ENCODE peak calls at places on chromosomes 16 and 17, in six cellular contexts. D is A549, L is Panc1, T is K562, G is HepG2, P is HCT116. K is an unnamed sample.
A peak's percentile ranks its signal among the peaks of the same experiment; 100 is the strongest.

GRCh38 chr17:78568494-78569115 is 8.6 kb downstream of the DNAH17 start:
- DNase-seq in G (peak; percentile 54), D (no peak), L (no peak), T (peak; percentile 40), P (no peak), K (no peak)

GRCh38 chr16:56298948-56299602 is 107.8 kb downstream of the GNAO1 start:
- DNase-seq in G (no peak), T (no peak), P (no peak), L (no peak), D (no peak), K (no peak)

GRCh38 chr16:22322021-22322471 is 24.8 kb downstream of the POLR3E start:
- DNase-seq in L (no peak), G (no peak), P (no peak), D (no peak), T (no peak), K (no peak)

GRCh38 chr17:16486373-16487250 is 5.4 kb downstream of the LRRC75A start:
- DNase-seq in P (no peak), G (no peak), L (no peak), T (no peak), D (no peak), K (peak; percentile 84)

GRCh38 chr16:66382171-66382965 is 15.9 kb downstream of the CDH5 start:
- DNase-seq in D (peak; percentile 47), T (no peak), L (peak; percentile 28), G (no peak), P (no peak), K (no peak)

GRCh38 chr16:56245197-56245596 is 53.9 kb downstream of the GNAO1 start:
- DNase-seq in D (no peak), G (no peak), P (no peak), L (no peak), T (no peak), K (no peak)

GRCh38 chr17:44794699-44795413 is 35.2 kb downstream of the GJC1 start:
- DNase-seq in G (no peak), T (peak; percentile 44), P (peak; percentile 73), D (peak; percentile 56), L (peak; percentile 92), K (no peak)

GRCh38 chr17:46832945-46833839 is 14.7 kb upstream of the WNT3 start:
- DNase-seq in G (peak; percentile 57), D (no peak), L (no peak), P (no peak), T (peak; percentile 40), K (no peak)

GRCh38 chr16:84614075-84614474 is 3.8 kb downstream of the COTL1 start:
- DNase-seq in G (no peak), D (no peak), L (no peak), P (no peak), T (no peak), K (no peak)

GRCh38 chr17:44257815-44258750 is 9.9 kb downstream of the SLC4A1 start:
- DNase-seq in G (no peak), T (no peak), P (no peak), L (no peak), D (no peak), K (no peak)

GRCh38 chr17:39754161-39754957 is 16.6 kb downstream of the GRB7 start:
- DNase-seq in D (peak; percentile 95), T (peak; percentile 84), P (peak; percentile 73), L (peak; percentile 35), G (peak; percentile 87), K (peak; percentile 74)

GRCh38 chr17:1493291-1493980 is 950 bp upstream of the MYO1C start:
- DNase-seq in D (no peak), L (no peak), G (no peak), T (no peak), P (no peak), K (no peak)

GRCh38 chr16:31355701-31356100 is 725 bp downstream of the ITGAX start:
- DNase-seq in D (no peak), P (no peak), G (no peak), T (no peak), L (no peak), K (no peak)

GRCh38 chr16:61098505-61098904 is 937.7 kb downstream of the CDH8 start:
- DNase-seq in L (no peak), D (no peak), G (no peak), P (no peak), T (no peak), K (no peak)

GRCh38 chr17:76816590-76817135 is 51.5 kb upstream of the MGAT5B start:
- DNase-seq in T (peak; percentile 69), L (peak; percentile 24), G (peak; percentile 44), P (peak; percentile 63), D (peak; percentile 85), K (peak; percentile 88)

GRCh38 chr17:8911205-8911604 is 43.7 kb upstream of the PIK3R6 start:
- DNase-seq in G (no peak), P (no peak), D (no peak), L (no peak), T (no peak), K (no peak)

GRCh38 chr17:57033296-57033695 is 51.8 kb upstream of the AKAP1 start:
- DNase-seq in T (no peak), L (no peak), P (no peak), D (no peak), G (no peak), K (no peak)

GRCh38 chr17:57519199-57519598 is 225.9 kb downstream of the CCDC182 start:
- DNase-seq in T (no peak), D (no peak), P (no peak), G (no peak), L (no peak), K (no peak)

GRCh38 chr17:82973456-82974135 is 105.8 kb upstream of the METRNL start:
- DNase-seq in L (no peak), P (no peak), D (no peak), G (no peak), T (no peak), K (no peak)

GRCh38 chr17:6843241-6843890 is 11.8 kb upstream of the TEKT1 start:
- DNase-seq in T (peak; percentile 48), G (peak; percentile 54), P (peak; percentile 48), D (no peak), L (peak; percentile 25), K (peak; percentile 80)

GRCh38 chr16:63752347-63752746 is 1369.5 kb downstream of the CDH11 start:
- DNase-seq in L (no peak), P (no peak), G (no peak), D (no peak), T (no peak), K (no peak)

GRCh38 chr17:20805751-20806150 is 226.2 kb downstream of the CDRT15L2 start:
- DNase-seq in L (no peak), G (no peak), T (no peak), D (no peak), P (no peak), K (no peak)

GRCh38 chr17:1227917-1228751 is 42.1 kb upstream of the BHLHA9 start:
- DNase-seq in L (no peak), T (no peak), P (no peak), D (no peak), G (no peak), K (peak; percentile 58)

GRCh38 chr16:54846761-54847160 is 83.9 kb upstream of the IRX5 start:
- DNase-seq in G (no peak), L (no peak), P (no peak), T (no peak), D (no peak), K (no peak)

GRCh38 chr16:56356276-56357241 is 68.8 kb downstream of the AMFR start:
- DNase-seq in T (peak; percentile 87), P (peak; percentile 72), G (peak; percentile 84), D (peak; percentile 91), L (peak; percentile 63), K (peak; percentile 92)

GRCh38 chr17:59342681-59343127 is 11.2 kb downstream of the YPEL2 start:
- DNase-seq in P (no peak), T (no peak), D (no peak), G (no peak), L (no peak), K (no peak)

GRCh38 chr17:58335779-58336455 is 7.3 kb upstream of the TSPOAP1 start:
- DNase-seq in D (no peak), P (no peak), L (no peak), G (peak; percentile 63), T (peak; percentile 89), K (no peak)

GRCh38 chr17:67713169-67713568 is 4.6 kb upstream of the NOL11 start:
- DNase-seq in L (no peak), D (no peak), T (no peak), G (no peak), P (no peak), K (no peak)

GRCh38 chr17:67711916-67712315 is 5.8 kb upstream of the NOL11 start:
- DNase-seq in P (no peak), L (no peak), G (no peak), D (no peak), T (no peak), K (no peak)

GRCh38 chr17:67712375-67712774 is 5.4 kb upstream of the NOL11 start:
- DNase-seq in T (no peak), D (no peak), G (no peak), P (no peak), L (no peak), K (no peak)

GRCh38 chr17:67708378-67708777 is 9.4 kb upstream of the NOL11 start:
- DNase-seq in T (peak; percentile 27), P (no peak), D (no peak), L (no peak), G (no peak), K (no peak)

GRCh38 chr17:67707442-67707841 is 10.3 kb upstream of the NOL11 start:
- DNase-seq in T (no peak), G (no peak), D (no peak), P (no peak), L (no peak), K (no peak)
- TF ChIP-seq CTCF in T (no peak), G (no peak), D (no peak), P (no peak), L (no peak), K (no peak)

GRCh38 chr16:72092832-72093447 is 480 bp downstream of the TXNL4B start:
- DNase-seq in G (peak; percentile 63), D (peak; percentile 50), L (no peak), P (no peak), T (peak; percentile 57), K (peak; percentile 45)
- TF ChIP-seq REST in G (no peak), D (no peak), L (no peak), P (no peak), T (no peak), K (peak; percentile 45)

GRCh38 chr16:86389566-86390328 is 120.6 kb upstream of the FOXF1 start:
- DNase-seq in T (no peak), D (no peak), P (no peak), G (no peak), L (no peak), K (no peak)
- TF ChIP-seq CTCF in T (no peak), D (no peak), P (no peak), G (no peak), L (no peak), K (no peak)

DNA sequence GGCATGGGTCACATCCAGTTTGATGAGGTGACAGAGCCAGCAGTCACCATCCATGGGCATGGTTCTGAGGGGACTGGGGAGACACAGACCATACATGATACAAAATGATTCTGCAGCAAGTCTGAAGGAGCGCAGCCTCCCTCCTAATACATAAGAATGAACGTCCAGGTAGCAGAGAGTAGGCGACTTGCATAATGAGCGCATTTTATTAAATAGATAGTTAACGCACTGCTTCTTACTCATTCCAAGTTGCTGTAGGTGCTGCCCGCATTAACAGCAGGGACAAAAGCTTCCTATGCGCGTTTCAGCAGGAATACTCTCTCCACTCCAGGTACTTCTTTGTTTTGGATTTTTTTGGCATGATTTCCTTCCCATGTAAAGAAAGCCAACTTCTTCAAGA is 73.8 kb downstream of the SLC5A11 start:
- DNase-seq in P (no peak), G (no peak), L (no peak), D (no peak), T (no peak), K (no peak)
- TF ChIP-seq REST in P (no peak), G (no peak), L (no peak), D (no peak), T (no peak), K (no peak)

K was measured in GM23338.